ENCODE peak calls at places on chromosomes 1 and 21, in four cellular contexts. Y is left ventricle myocardium inferior; N is IMR-90; B is CD8-positive, alpha-beta T cell. F is an unnamed sample.

GRCh38 chr21:45839274-45839673 is 142.3 kb upstream of the COL6A1 start:
- DNase-seq in Y (no peak), N (peak; percentile 12), B (no peak), F (no peak)

GRCh38 chr1:165841582-165842362 is 14.4 kb downstream of the UCK2 start:
- DNase-seq in Y (no peak), N (peak; percentile 75), B (no peak), F (no peak)

GRCh38 chr21:32403201-32403701 is 9.3 kb upstream of the EVA1C start:
- DNase-seq in Y (peak; percentile 50), N (peak; percentile 73), B (peak; percentile 50), F (no peak)

GRCh38 chr1:50368179-50369007 is 54.9 kb downstream of the DMRTA2 start:
- DNase-seq in Y (no peak), N (peak; percentile 6), B (peak; percentile 3), F (peak; percentile 61)

GRCh38 chr1:67888707-67889106 is 55.4 kb upstream of the GNG12 start:
- DNase-seq in Y (no peak), N (peak; percentile 63), B (no peak), F (no peak)

GRCh38 chr1:43315963-43316737 is 15.4 kb downstream of the TIE1 start:
- DNase-seq in Y (no peak), N (no peak), B (no peak), F (peak; percentile 8)

GRCh38 chr21:26912466-26912865 is 54.4 kb downstream of the ADAMTS5 start:
- DNase-seq in Y (no peak), N (no peak), B (no peak), F (no peak)

GRCh38 chr1:207909687-207910086 is 1.2 kb downstream of the CD34 start:
- DNase-seq in Y (no peak), N (no peak), B (no peak), F (no peak)

GRCh38 chr1:234297668-234298067 is 75.6 kb upstream of the COA6 start:
- DNase-seq in Y (no peak), N (no peak), B (no peak), F (no peak)

GRCh38 chr1:36163426-36163825 is 7.5 kb downstream of the MAP7D1 start:
- DNase-seq in Y (no peak), N (no peak), B (no peak), F (no peak)
- H3K4me1 ChIP-seq in Y (peaks cover 100% of the 10 kb centered on the region), N (peaks cover 22% of the 10 kb centered on the region), B (peaks cover 61% of the 10 kb centered on the region), F (peaks cover 16% of the 10 kb centered on the region)

DNA sequence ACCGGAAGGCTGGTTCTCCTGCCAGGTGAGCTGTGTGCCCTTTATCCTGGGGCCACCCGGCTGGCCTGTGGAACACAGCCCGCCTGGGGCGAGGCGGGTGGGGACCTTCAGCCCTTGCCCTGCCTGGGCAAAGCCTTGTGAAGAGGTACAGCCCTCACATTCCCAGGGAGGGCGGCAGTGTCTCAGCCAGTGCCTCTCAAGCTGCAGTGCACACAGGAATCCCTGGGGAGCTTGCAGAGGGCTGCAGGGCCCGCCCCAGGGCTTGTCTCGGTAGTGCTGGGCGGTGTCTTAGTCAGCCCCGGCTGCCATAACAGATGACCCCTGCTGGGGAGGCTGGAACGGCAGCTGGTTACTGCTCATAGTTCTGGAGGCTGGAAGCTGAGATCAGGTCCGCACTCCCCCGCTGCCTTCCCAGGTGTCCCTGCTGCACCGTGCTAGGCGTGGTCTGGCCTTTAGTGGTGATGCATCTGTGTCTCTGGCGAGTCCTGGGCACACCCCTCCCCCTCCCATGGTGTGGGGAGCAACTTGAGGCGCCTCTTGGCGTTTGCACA is 12.6 kb downstream of the DFFB start:
- DNase-seq in Y (no peak), N (no peak), B (no peak), F (no peak)
- TF ChIP-seq CTCF in Y (no peak), N (no peak), B (no peak), F (no peak)

GRCh38 chr1:8398086-8398485 is 80.2 kb downstream of the SLC45A1 start:
- DNase-seq in Y (no peak), N (no peak), B (no peak), F (no peak)
- H3K4me3 ChIP-seq in Y (no peak overlapping the region), N (no peak overlapping the region), B (no peak overlapping the region), F (no peak overlapping the region)

GRCh38 chr1:201461193-201461657 is 7.8 kb downstream of the PHLDA3 start:
- DNase-seq in Y (no peak), N (peak; percentile 98), B (no peak), F (no peak)

GRCh38 chr1:201461783-201462441 is 7.1 kb downstream of the PHLDA3 start:
- DNase-seq in Y (peak; percentile 73), N (peak; percentile 99), B (no peak), F (peak; percentile 81)

GRCh38 chr1:201460783-201461182 is 8.2 kb downstream of the PHLDA3 start:
- DNase-seq in Y (no peak), N (no peak), B (no peak), F (no peak)

GRCh38 chr1:201465698-201466290 is 3.2 kb downstream of the PHLDA3 start:
- DNase-seq in Y (no peak), N (no peak), B (no peak), F (no peak)

GRCh38 chr1:201463071-201463552 is 5.9 kb downstream of the PHLDA3 start:
- DNase-seq in Y (no peak), N (no peak), B (no peak), F (no peak)
- H3K4me1 ChIP-seq in Y (peaks cover 61% of the 10 kb centered on the region), N (peaks cover 29% of the 10 kb centered on the region), B (no peaks in the 10 kb centered on the region), F (peaks cover 9% of the 10 kb centered on the region)

DNA sequence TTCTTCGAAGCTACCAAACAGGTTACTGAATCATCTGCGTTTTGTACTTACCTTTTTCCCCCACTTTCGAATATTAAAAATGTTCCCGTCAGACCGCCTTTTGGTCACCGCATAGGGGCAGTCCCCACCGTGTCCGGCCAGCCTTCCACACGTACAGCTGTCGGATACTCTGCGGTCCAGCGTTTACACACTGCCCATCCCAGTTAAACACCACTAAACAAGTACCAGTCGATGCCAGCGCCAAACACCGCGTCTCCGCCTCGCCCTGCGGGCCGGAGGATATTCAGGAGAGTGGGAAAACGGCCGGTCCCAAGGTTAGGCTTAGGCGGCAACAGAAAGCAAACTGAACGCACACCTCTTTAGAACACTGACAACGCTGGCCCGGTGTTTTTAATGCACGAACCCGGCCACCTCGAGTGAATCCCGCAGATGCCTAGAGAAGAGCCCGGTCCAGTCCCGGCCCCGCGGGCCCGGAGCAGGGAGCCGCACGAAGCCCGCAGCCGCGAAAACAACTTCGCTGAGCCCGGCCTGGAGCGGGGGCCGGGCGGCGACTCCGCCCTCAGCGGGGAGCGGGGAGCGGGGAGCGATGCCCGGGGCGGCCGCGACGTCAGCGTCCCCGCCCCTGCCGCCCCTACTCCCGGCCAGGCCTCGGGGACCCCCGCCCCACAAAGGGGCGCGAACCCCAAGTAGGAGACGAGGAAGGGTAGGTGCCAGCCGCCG is 730 bp upstream of the PHF13 start:
- DNase-seq in Y (peak; percentile 36), N (peak; percentile 39), B (no peak), F (peak; percentile 79)
- TF ChIP-seq CTCF in Y (no peak), N (peak; percentile 3), B (no peak), F (no peak)

GRCh38 chr1:25564777-25565176 is 21.4 kb downstream of the LDLRAP1 start:
- DNase-seq in Y (no peak), N (no peak), B (no peak), F (no peak)

GRCh38 chr1:25563330-25564215 is 20.2 kb downstream of the LDLRAP1 start:
- DNase-seq in Y (no peak), N (no peak), B (no peak), F (peak; percentile 36)

GRCh38 chr1:25561426-25562100 is 18.2 kb downstream of the LDLRAP1 start:
- DNase-seq in Y (no peak), N (no peak), B (no peak), F (no peak)

GRCh38 chr1:25562101-25562927 is 18.9 kb downstream of the LDLRAP1 start:
- DNase-seq in Y (no peak), N (no peak), B (peak; percentile 87), F (peak; percentile 75)

GRCh38 chr1:25562928-25563283 is 19.5 kb downstream of the LDLRAP1 start:
- DNase-seq in Y (no peak), N (no peak), B (no peak), F (no peak)
- H3K4me3 ChIP-seq in Y (no peak overlapping the region), N (no peak overlapping the region), B (peak overlapping the region; percentile 85), F (no peak overlapping the region)

GRCh38 chr1:245262876-245263625 is 108.3 kb downstream of the KIF26B start:
- DNase-seq in Y (no peak), N (no peak), B (no peak), F (no peak)
- H3K4me1 ChIP-seq in Y (peaks cover 4% of the 10 kb centered on the region), N (no peaks in the 10 kb centered on the region), B (no peaks in the 10 kb centered on the region), F (peaks cover 4% of the 10 kb centered on the region)